ENCODE peak calls at places on chromosomes 2 and 18, in four cellular contexts. W is heart right ventricle; T is CD4-positive, alpha-beta memory T cell; M is GM23338. G is an unnamed sample.

GRCh38 chr2:172109670-172110421 is 7.1 kb upstream of the DLX2 start:
- DNase-seq in M (peak; percentile 56), W (no peak), T (no peak), G (no peak)

GRCh38 chr2:195214072-195214471 is 443.0 kb upstream of the SLC39A10 start:
- DNase-seq in T (no peak), W (no peak), M (no peak), G (no peak)

GRCh38 chr2:109371481-109372170 is 242.1 kb downstream of the SEPTIN10 start:
- DNase-seq in W (no peak), M (no peak), T (no peak), G (no peak)

GRCh38 chr2:73892631-73893329 is at the start of gene ACTG2:
- DNase-seq in W (no peak), T (no peak), M (no peak), G (no peak)

GRCh38 chr2:68225119-68225632 is 27.2 kb downstream of the PPP3R1 start:
- DNase-seq in T (peak; percentile 11), W (no peak), M (peak; percentile 75), G (no peak)

GRCh38 chr2:46812381-46813024 is 103.1 kb downstream of the MCFD2 start:
- DNase-seq in M (no peak), W (peak; percentile 69), T (no peak), G (no peak)

GRCh38 chr18:58045265-58046086 is 1.4 kb downstream of the NEDD4L start:
- DNase-seq in M (peak; percentile 78), W (peak; percentile 17), T (no peak), G (peak; percentile 26)

GRCh38 chr2:134375935-134376334 is 122.1 kb downstream of the MGAT5 start:
- DNase-seq in W (no peak), M (peak; percentile 22), T (no peak), G (no peak)

GRCh38 chr2:190996947-190997346 is 17.0 kb downstream of the STAT1 start:
- DNase-seq in T (no peak), M (no peak), W (no peak), G (no peak)

GRCh38 chr2:239109041-239109915 is 261.4 kb downstream of the TWIST2 start:
- DNase-seq in T (no peak), W (no peak), M (no peak), G (no peak)

GRCh38 chr18:449374-449773 is 51.1 kb downstream of the COLEC12 start:
- DNase-seq in T (no peak), M (peak; percentile 47), W (no peak), G (no peak)

DNA sequence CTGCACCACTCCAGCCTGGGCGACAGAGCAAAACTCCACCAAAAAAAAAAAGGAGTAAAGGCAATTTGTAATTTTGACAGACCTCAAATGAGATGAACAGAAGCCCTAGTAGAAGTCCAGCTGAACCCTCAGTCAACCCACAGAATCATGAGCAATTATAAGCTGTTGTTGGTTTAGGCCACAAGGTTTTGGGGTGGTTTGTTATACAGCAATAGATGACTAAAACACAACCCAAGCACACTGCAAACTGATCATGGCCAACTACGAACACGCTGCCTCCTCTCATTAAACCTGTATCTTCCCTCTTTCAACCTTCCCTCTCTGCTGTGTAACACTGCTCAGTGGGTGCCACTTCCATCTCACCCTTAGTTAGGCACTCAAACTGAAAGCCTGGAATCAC is 22.1 kb downstream of the AAK1 start:
- DNase-seq in M (no peak), W (no peak), T (no peak), G (no peak)
- H3K4me1 ChIP-seq in M (peaks cover 6% of the 10 kb centered on the region), W (peaks cover 80% of the 10 kb centered on the region), T (peaks cover 89% of the 10 kb centered on the region), G (peaks cover 85% of the 10 kb centered on the region)

GRCh38 chr2:223944704-223945531 is at the start of gene WDFY1:
- DNase-seq in M (peak; percentile 92), W (peak; percentile 91), T (peak; percentile 74), G (peak; percentile 77)

GRCh38 chr2:223950448-223951347 is 5.6 kb upstream of the WDFY1 start:
- DNase-seq in T (no peak), W (no peak), M (peak; percentile 44), G (no peak)

GRCh38 chr2:223945755-223946154 is 620 bp upstream of the WDFY1 start:
- DNase-seq in W (no peak), T (no peak), M (no peak), G (no peak)

GRCh38 chr2:223949241-223949640 is 4.1 kb upstream of the WDFY1 start:
- DNase-seq in M (no peak), T (no peak), W (no peak), G (no peak)

DNA sequence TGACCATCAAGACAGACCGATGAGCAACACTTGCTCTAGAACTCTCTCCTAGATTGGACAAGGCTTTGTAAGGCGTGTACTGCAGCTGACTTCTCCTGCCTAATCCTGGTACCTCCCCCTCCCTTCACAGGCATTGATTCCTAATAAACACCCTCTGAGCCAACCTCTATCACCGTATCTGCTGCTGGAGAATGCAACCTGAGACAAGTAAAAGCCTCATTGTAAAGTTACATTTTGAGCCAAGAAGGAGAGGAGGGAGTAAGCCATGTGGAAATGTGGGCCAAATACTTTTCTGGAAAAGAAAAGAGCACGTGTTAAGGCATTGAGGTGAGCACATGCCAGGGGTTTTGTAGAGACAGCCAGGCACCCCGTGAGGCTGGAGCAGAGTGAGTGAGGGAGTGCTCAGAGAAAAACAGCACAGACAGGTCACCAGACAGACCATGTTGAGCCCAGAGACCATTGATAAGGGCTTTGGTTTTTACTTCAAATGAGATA is 2.6 kb upstream of the WDFY1 start:
- DNase-seq in T (no peak), M (peak; percentile 60), W (no peak), G (no peak)
- H3K4me1 ChIP-seq in T (peaks cover 52% of the 10 kb centered on the region), M (peaks cover 51% of the 10 kb centered on the region), W (peaks cover 22% of the 10 kb centered on the region), G (peaks cover 31% of the 10 kb centered on the region)

GRCh38 chr18:28043631-28044030 is 133.3 kb downstream of the CDH2 start:
- DNase-seq in T (no peak), W (no peak), M (no peak), G (no peak)
- H3K4me1 ChIP-seq in T (no peaks in the 10 kb centered on the region), W (peaks cover 47% of the 10 kb centered on the region), M (peaks cover 41% of the 10 kb centered on the region), G (no peaks in the 10 kb centered on the region)

DNA sequence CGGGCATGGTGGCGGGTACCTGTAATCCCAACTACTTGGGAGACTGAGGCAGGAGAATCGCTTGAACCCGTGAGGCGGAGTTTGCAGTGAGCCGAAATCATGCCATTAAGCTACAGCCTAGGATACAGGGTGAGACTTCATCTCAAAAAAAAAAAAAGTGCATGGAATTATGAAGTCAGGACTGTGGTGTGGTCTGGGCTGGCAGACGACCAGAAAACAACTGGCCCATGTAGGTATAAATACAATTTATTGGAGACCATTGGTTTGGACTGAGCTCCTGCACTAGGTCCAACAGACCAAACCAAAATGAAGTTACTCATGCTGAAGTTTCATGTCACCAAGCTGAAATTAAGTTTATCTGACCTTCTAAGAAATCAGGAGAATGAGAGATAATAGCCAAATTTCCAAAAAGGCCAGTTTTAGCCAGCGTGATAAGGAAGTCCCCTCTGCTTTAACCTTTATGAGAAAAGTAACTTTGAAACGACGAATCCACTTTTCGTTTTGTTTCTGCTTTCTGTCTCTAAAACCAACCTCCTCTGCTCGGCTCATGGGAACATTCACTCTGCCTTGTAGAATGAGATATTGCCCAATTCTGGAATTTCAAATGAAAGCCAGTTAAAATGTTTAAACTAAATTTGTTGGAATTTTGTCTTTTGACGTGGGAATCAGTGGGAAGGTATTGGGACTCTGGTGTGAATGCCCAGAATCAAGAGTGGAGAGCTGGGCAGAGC is 17.7 kb upstream of the RAB10 start:
- DNase-seq in T (no peak), M (no peak), W (no peak), G (no peak)
- H3K4me1 ChIP-seq in T (no peaks in the 10 kb centered on the region), M (peaks cover 9% of the 10 kb centered on the region), W (peaks cover 28% of the 10 kb centered on the region), G (no peaks in the 10 kb centered on the region)

G was measured in CD4-positive, CD25-positive, alpha-beta regulatory T cell.